ENCODE peak calls at places on chromosome 13, in eight cellular contexts. One of them, this sample, is unnamed.

GRCh38 chr13:27271572-27272096 is 1.0 kb downstream of the RASL11A start:
- DNase-seq in CD4-positive, CD25-positive, alpha-beta regulatory T cell: no peak
- DNase-seq in fibroblast of lung: no peak
- DNase-seq in fibroblast of mammary gland: no peak
- DNase-seq in foreskin fibroblast: no peak
- DNase-seq in GM12865: no peak
- DNase-seq in CD8-positive, alpha-beta T cell: no peak
- DNase-seq in mesenchymal stem cell: no peak
- DNase-seq in this sample: no peak

GRCh38 chr13:94674609-94675348 is 37.6 kb downstream of the SOX21 start:
- DNase-seq in CD4-positive, CD25-positive, alpha-beta regulatory T cell: peak
- DNase-seq in fibroblast of lung: peak
- DNase-seq in fibroblast of mammary gland: peak
- DNase-seq in foreskin fibroblast: peak
- DNase-seq in GM12865: peak
- DNase-seq in CD8-positive, alpha-beta T cell: peak
- DNase-seq in mesenchymal stem cell: peak
- DNase-seq in this sample: no peak

GRCh38 chr13:35874704-35875103 is 256.5 kb downstream of the DCLK1 start:
- DNase-seq in CD4-positive, CD25-positive, alpha-beta regulatory T cell: no peak
- DNase-seq in fibroblast of lung: no peak
- DNase-seq in fibroblast of mammary gland: no peak
- DNase-seq in foreskin fibroblast: no peak
- DNase-seq in GM12865: no peak
- DNase-seq in CD8-positive, alpha-beta T cell: no peak
- DNase-seq in mesenchymal stem cell: no peak
- DNase-seq in this sample: no peak

GRCh38 chr13:33862006-33862405 is 44.1 kb downstream of the RFC3 start:
- DNase-seq in CD4-positive, CD25-positive, alpha-beta regulatory T cell: no peak
- DNase-seq in fibroblast of lung: no peak
- DNase-seq in fibroblast of mammary gland: no peak
- DNase-seq in foreskin fibroblast: no peak
- DNase-seq in GM12865: no peak
- DNase-seq in CD8-positive, alpha-beta T cell: no peak
- DNase-seq in mesenchymal stem cell: no peak
- DNase-seq in this sample: no peak

GRCh38 chr13:79079351-79079839 is 326.7 kb downstream of the RBM26 start:
- DNase-seq in CD4-positive, CD25-positive, alpha-beta regulatory T cell: no peak
- DNase-seq in fibroblast of lung: no peak
- DNase-seq in fibroblast of mammary gland: no peak
- DNase-seq in foreskin fibroblast: no peak
- DNase-seq in GM12865: no peak
- DNase-seq in CD8-positive, alpha-beta T cell: no peak
- DNase-seq in mesenchymal stem cell: no peak
- DNase-seq in this sample: no peak

GRCh38 chr13:21176982-21177284 is 475 bp downstream of the MRPL57 start:
- DNase-seq in CD4-positive, CD25-positive, alpha-beta regulatory T cell: no peak
- DNase-seq in fibroblast of lung: no peak
- DNase-seq in fibroblast of mammary gland: no peak
- DNase-seq in foreskin fibroblast: no peak
- DNase-seq in GM12865: no peak
- DNase-seq in CD8-positive, alpha-beta T cell: peak
- DNase-seq in mesenchymal stem cell: no peak
- DNase-seq in this sample: no peak

GRCh38 chr13:24351423-24351822 is 42.0 kb downstream of the C1QTNF9 start:
- DNase-seq in CD4-positive, CD25-positive, alpha-beta regulatory T cell: no peak
- DNase-seq in fibroblast of lung: no peak
- DNase-seq in fibroblast of mammary gland: no peak
- DNase-seq in foreskin fibroblast: no peak
- DNase-seq in GM12865: no peak
- DNase-seq in CD8-positive, alpha-beta T cell: no peak
- DNase-seq in mesenchymal stem cell: no peak
- DNase-seq in this sample: no peak

GRCh38 chr13:26707122-26708006 is 53.2 kb downstream of the GPR12 start:
- DNase-seq in CD4-positive, CD25-positive, alpha-beta regulatory T cell: peak
- DNase-seq in fibroblast of lung: peak
- DNase-seq in fibroblast of mammary gland: peak
- DNase-seq in foreskin fibroblast: peak
- DNase-seq in GM12865: peak
- DNase-seq in CD8-positive, alpha-beta T cell: peak
- DNase-seq in mesenchymal stem cell: peak
- DNase-seq in this sample: no peak

GRCh38 chr13:29849731-29850212 is 645 bp downstream of the UBL3 start:
- DNase-seq in CD4-positive, CD25-positive, alpha-beta regulatory T cell: no peak
- DNase-seq in fibroblast of lung: peak
- DNase-seq in fibroblast of mammary gland: peak
- DNase-seq in foreskin fibroblast: peak
- DNase-seq in GM12865: no peak
- DNase-seq in CD8-positive, alpha-beta T cell: peak
- DNase-seq in mesenchymal stem cell: peak
- DNase-seq in this sample: peak

GRCh38 chr13:106533101-106533939 is 2.1 kb downstream of the EFNB2 start:
- DNase-seq in CD4-positive, CD25-positive, alpha-beta regulatory T cell: peak
- DNase-seq in fibroblast of lung: peak
- DNase-seq in fibroblast of mammary gland: peak
- DNase-seq in foreskin fibroblast: peak
- DNase-seq in GM12865: peak
- DNase-seq in CD8-positive, alpha-beta T cell: peak
- DNase-seq in mesenchymal stem cell: peak
- DNase-seq in this sample: peak

GRCh38 chr13:59442946-59443345 is 720.8 kb downstream of the DIAPH3 start:
- DNase-seq in CD4-positive, CD25-positive, alpha-beta regulatory T cell: no peak
- DNase-seq in fibroblast of lung: no peak
- DNase-seq in fibroblast of mammary gland: no peak
- DNase-seq in foreskin fibroblast: no peak
- DNase-seq in GM12865: no peak
- DNase-seq in CD8-positive, alpha-beta T cell: no peak
- DNase-seq in mesenchymal stem cell: no peak
- DNase-seq in this sample: no peak

GRCh38 chr13:65912516-65912915 is 1317.6 kb downstream of the PCDH9 start:
- DNase-seq in CD4-positive, CD25-positive, alpha-beta regulatory T cell: no peak
- DNase-seq in fibroblast of lung: no peak
- DNase-seq in fibroblast of mammary gland: no peak
- DNase-seq in foreskin fibroblast: no peak
- DNase-seq in GM12865: no peak
- DNase-seq in CD8-positive, alpha-beta T cell: no peak
- DNase-seq in mesenchymal stem cell: no peak
- DNase-seq in this sample: no peak

GRCh38 chr13:44252938-44253337 is 120.7 kb upstream of the SERP2 start:
- DNase-seq in CD4-positive, CD25-positive, alpha-beta regulatory T cell: no peak
- DNase-seq in fibroblast of lung: no peak
- DNase-seq in fibroblast of mammary gland: no peak
- DNase-seq in foreskin fibroblast: no peak
- DNase-seq in GM12865: no peak
- DNase-seq in CD8-positive, alpha-beta T cell: no peak
- DNase-seq in mesenchymal stem cell: no peak
- DNase-seq in this sample: no peak

GRCh38 chr13:19795956-19796355 is 13.2 kb upstream of the PSPC1 start:
- DNase-seq in CD4-positive, CD25-positive, alpha-beta regulatory T cell: no peak
- DNase-seq in fibroblast of lung: no peak
- DNase-seq in fibroblast of mammary gland: no peak
- DNase-seq in foreskin fibroblast: no peak
- DNase-seq in GM12865: no peak
- DNase-seq in CD8-positive, alpha-beta T cell: no peak
- DNase-seq in mesenchymal stem cell: no peak
- DNase-seq in this sample: no peak

GRCh38 chr13:101917833-101918755 is 465.6 kb downstream of the ITGBL1 start:
- DNase-seq in CD4-positive, CD25-positive, alpha-beta regulatory T cell: no peak
- DNase-seq in fibroblast of lung: no peak
- DNase-seq in fibroblast of mammary gland: no peak
- DNase-seq in foreskin fibroblast: no peak
- DNase-seq in GM12865: no peak
- DNase-seq in CD8-positive, alpha-beta T cell: no peak
- DNase-seq in mesenchymal stem cell: no peak
- DNase-seq in this sample: no peak

GRCh38 chr13:101916108-101916757 is 463.8 kb downstream of the ITGBL1 start:
- DNase-seq in CD4-positive, CD25-positive, alpha-beta regulatory T cell: no peak
- DNase-seq in fibroblast of lung: peak
- DNase-seq in fibroblast of mammary gland: peak
- DNase-seq in foreskin fibroblast: peak
- DNase-seq in GM12865: no peak
- DNase-seq in CD8-positive, alpha-beta T cell: no peak
- DNase-seq in mesenchymal stem cell: peak
- DNase-seq in this sample: no peak

GRCh38 chr13:101915755-101916107 is 463.3 kb downstream of the ITGBL1 start:
- DNase-seq in CD4-positive, CD25-positive, alpha-beta regulatory T cell: no peak
- DNase-seq in fibroblast of lung: no peak
- DNase-seq in fibroblast of mammary gland: no peak
- DNase-seq in foreskin fibroblast: no peak
- DNase-seq in GM12865: no peak
- DNase-seq in CD8-positive, alpha-beta T cell: no peak
- DNase-seq in mesenchymal stem cell: no peak
- DNase-seq in this sample: no peak

GRCh38 chr13:101917475-101917810 is 465.0 kb downstream of the ITGBL1 start:
- DNase-seq in CD4-positive, CD25-positive, alpha-beta regulatory T cell: no peak
- DNase-seq in fibroblast of lung: no peak
- DNase-seq in fibroblast of mammary gland: no peak
- DNase-seq in foreskin fibroblast: no peak
- DNase-seq in GM12865: no peak
- DNase-seq in CD8-positive, alpha-beta T cell: no peak
- DNase-seq in mesenchymal stem cell: no peak
- DNase-seq in this sample: no peak

GRCh38 chr13:101916758-101917474 is 464.4 kb downstream of the ITGBL1 start:
- DNase-seq in CD4-positive, CD25-positive, alpha-beta regulatory T cell: no peak
- DNase-seq in fibroblast of lung: no peak
- DNase-seq in fibroblast of mammary gland: no peak
- DNase-seq in foreskin fibroblast: no peak
- DNase-seq in GM12865: no peak
- DNase-seq in CD8-positive, alpha-beta T cell: no peak
- DNase-seq in mesenchymal stem cell: no peak
- DNase-seq in this sample: no peak
- H3K4me3 ChIP-seq in CD4-positive, CD25-positive, alpha-beta regulatory T cell: no peak
- H3K4me3 ChIP-seq in fibroblast of lung: no peak
- H3K4me3 ChIP-seq in fibroblast of mammary gland: no peak
- H3K4me3 ChIP-seq in foreskin fibroblast: no peak
- H3K4me3 ChIP-seq in GM12865: no peak
- H3K4me3 ChIP-seq in CD8-positive, alpha-beta T cell: no peak
- H3K4me3 ChIP-seq in mesenchymal stem cell: peak
- H3K4me3 ChIP-seq in this sample: no peak

DNA sequence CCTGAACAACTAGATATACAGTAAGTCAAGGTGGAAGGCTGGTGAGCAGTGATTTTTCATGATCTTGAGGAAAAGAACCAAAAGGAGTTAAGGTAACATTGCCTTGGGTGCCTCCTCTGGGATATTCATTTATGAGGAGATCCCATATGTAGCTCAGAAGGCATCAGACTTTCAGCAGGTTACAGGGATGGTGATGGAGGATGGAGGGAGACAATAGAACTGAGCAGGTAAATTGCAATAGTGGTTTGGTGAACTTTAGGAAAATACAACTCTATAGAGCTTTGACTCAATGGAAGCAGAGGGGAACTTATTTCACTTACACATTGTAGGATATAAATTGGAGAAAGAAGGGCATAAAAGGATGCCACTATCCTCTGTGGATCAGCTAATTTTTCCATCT is 243.4 kb upstream of the SPRY2 start:
- DNase-seq in CD4-positive, CD25-positive, alpha-beta regulatory T cell: no peak
- DNase-seq in fibroblast of lung: no peak
- DNase-seq in fibroblast of mammary gland: no peak
- DNase-seq in foreskin fibroblast: no peak
- DNase-seq in GM12865: no peak
- DNase-seq in CD8-positive, alpha-beta T cell: no peak
- DNase-seq in mesenchymal stem cell: no peak
- DNase-seq in this sample: no peak
- H3K4me3 ChIP-seq in CD4-positive, CD25-positive, alpha-beta regulatory T cell: no peak
- H3K4me3 ChIP-seq in fibroblast of lung: no peak
- H3K4me3 ChIP-seq in fibroblast of mammary gland: no peak
- H3K4me3 ChIP-seq in foreskin fibroblast: no peak
- H3K4me3 ChIP-seq in GM12865: no peak
- H3K4me3 ChIP-seq in CD8-positive, alpha-beta T cell: no peak
- H3K4me3 ChIP-seq in mesenchymal stem cell: no peak
- H3K4me3 ChIP-seq in this sample: no peak

DNA sequence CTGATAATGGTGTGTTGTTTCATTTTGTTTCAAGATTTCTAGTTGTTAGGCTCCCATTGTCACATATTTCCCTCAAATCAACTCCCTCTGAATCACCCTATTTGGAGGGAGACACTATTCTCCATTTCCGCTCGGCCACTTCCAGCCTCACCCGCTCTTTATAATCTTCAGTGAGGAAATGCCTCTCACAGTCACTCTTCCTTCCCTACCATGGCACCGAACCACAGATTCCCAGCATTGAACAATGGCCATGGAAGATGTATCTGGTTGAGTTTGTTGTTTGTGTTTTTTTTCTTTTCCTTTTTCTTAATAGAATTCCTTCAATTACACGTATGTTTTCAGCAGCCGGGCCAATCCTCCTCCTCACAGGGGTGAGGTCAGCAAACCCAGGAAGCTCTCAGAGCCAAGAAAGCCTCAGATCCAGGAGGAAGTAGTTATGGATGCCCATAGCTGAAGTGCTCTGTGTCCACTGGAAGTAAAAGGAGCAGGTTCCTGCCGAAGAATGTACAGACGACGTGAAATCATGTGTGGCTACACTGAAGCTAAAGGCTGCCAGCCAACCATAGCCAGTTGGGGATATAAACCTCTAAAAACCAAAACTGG is 472.1 kb downstream of the FOXO1 start:
- DNase-seq in CD4-positive, CD25-positive, alpha-beta regulatory T cell: no peak
- DNase-seq in fibroblast of lung: peak
- DNase-seq in fibroblast of mammary gland: peak
- DNase-seq in foreskin fibroblast: no peak
- DNase-seq in GM12865: no peak
- DNase-seq in CD8-positive, alpha-beta T cell: no peak
- DNase-seq in mesenchymal stem cell: no peak
- DNase-seq in this sample: no peak
- H3K4me3 ChIP-seq in CD4-positive, CD25-positive, alpha-beta regulatory T cell: no peak
- H3K4me3 ChIP-seq in fibroblast of lung: no peak
- H3K4me3 ChIP-seq in fibroblast of mammary gland: no peak
- H3K4me3 ChIP-seq in foreskin fibroblast: no peak
- H3K4me3 ChIP-seq in GM12865: no peak
- H3K4me3 ChIP-seq in CD8-positive, alpha-beta T cell: no peak
- H3K4me3 ChIP-seq in mesenchymal stem cell: no peak
- H3K4me3 ChIP-seq in this sample: no peak

GRCh38 chr13:110557610-110558305 is 3.8 kb downstream of the RAB20 start:
- DNase-seq in CD4-positive, CD25-positive, alpha-beta regulatory T cell: no peak
- DNase-seq in fibroblast of lung: no peak
- DNase-seq in fibroblast of mammary gland: no peak
- DNase-seq in foreskin fibroblast: no peak
- DNase-seq in GM12865: no peak
- DNase-seq in CD8-positive, alpha-beta T cell: no peak
- DNase-seq in mesenchymal stem cell: no peak
- DNase-seq in this sample: no peak

GRCh38 chr13:110561335-110562033 is at the start of gene RAB20:
- DNase-seq in CD4-positive, CD25-positive, alpha-beta regulatory T cell: peak
- DNase-seq in fibroblast of lung: peak
- DNase-seq in fibroblast of mammary gland: peak
- DNase-seq in foreskin fibroblast: peak
- DNase-seq in GM12865: peak
- DNase-seq in CD8-positive, alpha-beta T cell: peak
- DNase-seq in mesenchymal stem cell: peak
- DNase-seq in this sample: peak

GRCh38 chr13:110559429-110559943 is 2.0 kb downstream of the RAB20 start:
- DNase-seq in CD4-positive, CD25-positive, alpha-beta regulatory T cell: no peak
- DNase-seq in fibroblast of lung: no peak
- DNase-seq in fibroblast of mammary gland: no peak
- DNase-seq in foreskin fibroblast: peak
- DNase-seq in GM12865: no peak
- DNase-seq in CD8-positive, alpha-beta T cell: no peak
- DNase-seq in mesenchymal stem cell: peak
- DNase-seq in this sample: no peak

GRCh38 chr13:110560606-110561334 is 752 bp downstream of the RAB20 start:
- DNase-seq in CD4-positive, CD25-positive, alpha-beta regulatory T cell: no peak
- DNase-seq in fibroblast of lung: no peak
- DNase-seq in fibroblast of mammary gland: no peak
- DNase-seq in foreskin fibroblast: peak
- DNase-seq in GM12865: no peak
- DNase-seq in CD8-positive, alpha-beta T cell: no peak
- DNase-seq in mesenchymal stem cell: peak
- DNase-seq in this sample: peak

GRCh38 chr13:110559986-110560385 is 1.5 kb downstream of the RAB20 start:
- DNase-seq in CD4-positive, CD25-positive, alpha-beta regulatory T cell: no peak
- DNase-seq in fibroblast of lung: no peak
- DNase-seq in fibroblast of mammary gland: no peak
- DNase-seq in foreskin fibroblast: no peak
- DNase-seq in GM12865: no peak
- DNase-seq in CD8-positive, alpha-beta T cell: no peak
- DNase-seq in mesenchymal stem cell: no peak
- DNase-seq in this sample: no peak
- H3K4me3 ChIP-seq in CD4-positive, CD25-positive, alpha-beta regulatory T cell: no peak
- H3K4me3 ChIP-seq in fibroblast of lung: peak
- H3K4me3 ChIP-seq in fibroblast of mammary gland: no peak
- H3K4me3 ChIP-seq in foreskin fibroblast: peak
- H3K4me3 ChIP-seq in GM12865: no peak
- H3K4me3 ChIP-seq in CD8-positive, alpha-beta T cell: no peak
- H3K4me3 ChIP-seq in mesenchymal stem cell: no peak
- H3K4me3 ChIP-seq in this sample: no peak

This sample was measured in uterus.